ENCODE peak calls at places on chromosomes 3 and 15, in eight cellular contexts. One of them, this sample, is unnamed.

GRCh38 chr15:86317379-86317745 is 237.7 kb downstream of the AGBL1 start:
- DNase-seq in Peyer's patch: no peak
- DNase-seq in A549: no peak
- DNase-seq in heart left ventricle: peak; percentile 18
- DNase-seq in right lobe of liver: no peak
- DNase-seq in esophagus squamous epithelium: no peak
- DNase-seq in adrenal gland: no peak
- DNase-seq in stomach: no peak
- DNase-seq in this sample: peak; percentile 65

GRCh38 chr3:151592287-151592686 is 131.4 kb upstream of the IGSF10 start:
- DNase-seq in Peyer's patch: no peak
- DNase-seq in A549: no peak
- DNase-seq in heart left ventricle: no peak
- DNase-seq in right lobe of liver: no peak
- DNase-seq in esophagus squamous epithelium: no peak
- DNase-seq in adrenal gland: no peak
- DNase-seq in stomach: no peak
- DNase-seq in this sample: no peak

GRCh38 chr3:40593351-40593750 is 68.6 kb downstream of the ZNF621 start:
- DNase-seq in Peyer's patch: no peak
- DNase-seq in A549: no peak
- DNase-seq in heart left ventricle: no peak
- DNase-seq in right lobe of liver: no peak
- DNase-seq in esophagus squamous epithelium: no peak
- DNase-seq in adrenal gland: no peak
- DNase-seq in stomach: no peak
- DNase-seq in this sample: no peak

GRCh38 chr15:57551717-57552677 is 39.7 kb upstream of the MYZAP start:
- DNase-seq in Peyer's patch: no peak
- DNase-seq in A549: peak; percentile 86
- DNase-seq in heart left ventricle: no peak
- DNase-seq in right lobe of liver: no peak
- DNase-seq in esophagus squamous epithelium: no peak
- DNase-seq in adrenal gland: no peak
- DNase-seq in stomach: peak; percentile 68
- DNase-seq in this sample: no peak

GRCh38 chr3:172201990-172202318 is 162.6 kb downstream of the FNDC3B start:
- DNase-seq in Peyer's patch: no peak
- DNase-seq in A549: no peak
- DNase-seq in heart left ventricle: no peak
- DNase-seq in right lobe of liver: no peak
- DNase-seq in esophagus squamous epithelium: no peak
- DNase-seq in adrenal gland: no peak
- DNase-seq in stomach: no peak
- DNase-seq in this sample: no peak

GRCh38 chr3:20236603-20237002 is 50.6 kb upstream of the SGO1 start:
- DNase-seq in Peyer's patch: no peak
- DNase-seq in A549: no peak
- DNase-seq in heart left ventricle: no peak
- DNase-seq in right lobe of liver: no peak
- DNase-seq in esophagus squamous epithelium: no peak
- DNase-seq in adrenal gland: no peak
- DNase-seq in stomach: no peak
- DNase-seq in this sample: no peak

GRCh38 chr15:82832601-82833209 is 23.3 kb downstream of the WHAMM start:
- DNase-seq in Peyer's patch: no peak
- DNase-seq in A549: peak; percentile 56
- DNase-seq in heart left ventricle: no peak
- DNase-seq in right lobe of liver: no peak
- DNase-seq in esophagus squamous epithelium: no peak
- DNase-seq in adrenal gland: peak; percentile 32
- DNase-seq in stomach: no peak
- DNase-seq in this sample: no peak

GRCh38 chr3:6736781-6737180 is 124.1 kb upstream of the GRM7 start:
- DNase-seq in Peyer's patch: no peak
- DNase-seq in A549: no peak
- DNase-seq in heart left ventricle: no peak
- DNase-seq in right lobe of liver: no peak
- DNase-seq in esophagus squamous epithelium: no peak
- DNase-seq in adrenal gland: no peak
- DNase-seq in stomach: no peak
- DNase-seq in this sample: no peak

GRCh38 chr3:16233806-16234205 is 30.9 kb downstream of the DPH3 start:
- DNase-seq in Peyer's patch: no peak
- DNase-seq in A549: no peak
- DNase-seq in heart left ventricle: no peak
- DNase-seq in right lobe of liver: no peak
- DNase-seq in esophagus squamous epithelium: no peak
- DNase-seq in adrenal gland: no peak
- DNase-seq in stomach: no peak
- DNase-seq in this sample: no peak

GRCh38 chr15:43218908-43219706 is 1.7 kb downstream of the EPB42 start:
- DNase-seq in Peyer's patch: no peak
- DNase-seq in A549: peak; percentile 20
- DNase-seq in heart left ventricle: no peak
- DNase-seq in right lobe of liver: no peak
- DNase-seq in esophagus squamous epithelium: no peak
- DNase-seq in adrenal gland: no peak
- DNase-seq in stomach: no peak
- DNase-seq in this sample: no peak

GRCh38 chr3:36695769-36696137 is 68.6 kb downstream of the DCLK3 start:
- DNase-seq in Peyer's patch: no peak
- DNase-seq in A549: no peak
- DNase-seq in heart left ventricle: no peak
- DNase-seq in right lobe of liver: no peak
- DNase-seq in esophagus squamous epithelium: no peak
- DNase-seq in adrenal gland: no peak
- DNase-seq in stomach: no peak
- DNase-seq in this sample: no peak

GRCh38 chr15:70208332-70208731 is 110.6 kb upstream of the TLE3 start:
- DNase-seq in Peyer's patch: peak; percentile 22
- DNase-seq in A549: no peak
- DNase-seq in heart left ventricle: no peak
- DNase-seq in right lobe of liver: no peak
- DNase-seq in esophagus squamous epithelium: no peak
- DNase-seq in adrenal gland: no peak
- DNase-seq in stomach: no peak
- DNase-seq in this sample: no peak

GRCh38 chr3:187889601-187890404 is 144.5 kb upstream of the BCL6 start:
- DNase-seq in Peyer's patch: no peak
- DNase-seq in A549: no peak
- DNase-seq in heart left ventricle: no peak
- DNase-seq in right lobe of liver: peak; percentile 70
- DNase-seq in esophagus squamous epithelium: no peak
- DNase-seq in adrenal gland: peak; percentile 84
- DNase-seq in stomach: no peak
- DNase-seq in this sample: peak; percentile 77

GRCh38 chr15:73712107-73712506 is 27.9 kb downstream of the CD276 start:
- DNase-seq in Peyer's patch: no peak
- DNase-seq in A549: no peak
- DNase-seq in heart left ventricle: no peak
- DNase-seq in right lobe of liver: no peak
- DNase-seq in esophagus squamous epithelium: no peak
- DNase-seq in adrenal gland: no peak
- DNase-seq in stomach: no peak
- DNase-seq in this sample: no peak

GRCh38 chr3:53812434-53812833 is 33.8 kb downstream of the CHDH start:
- DNase-seq in Peyer's patch: no peak
- DNase-seq in A549: no peak
- DNase-seq in heart left ventricle: no peak
- DNase-seq in right lobe of liver: no peak
- DNase-seq in esophagus squamous epithelium: no peak
- DNase-seq in adrenal gland: no peak
- DNase-seq in stomach: no peak
- DNase-seq in this sample: peak; percentile 25

GRCh38 chr3:100954199-100954935 is 38.9 kb downstream of the ABI3BP start:
- DNase-seq in Peyer's patch: no peak
- DNase-seq in A549: no peak
- DNase-seq in heart left ventricle: no peak
- DNase-seq in right lobe of liver: no peak
- DNase-seq in esophagus squamous epithelium: no peak
- DNase-seq in adrenal gland: no peak
- DNase-seq in stomach: no peak
- DNase-seq in this sample: no peak

GRCh38 chr3:100957407-100958100 is 35.7 kb downstream of the ABI3BP start:
- DNase-seq in Peyer's patch: no peak
- DNase-seq in A549: no peak
- DNase-seq in heart left ventricle: no peak
- DNase-seq in right lobe of liver: no peak
- DNase-seq in esophagus squamous epithelium: no peak
- DNase-seq in adrenal gland: no peak
- DNase-seq in stomach: no peak
- DNase-seq in this sample: no peak

GRCh38 chr3:100954990-100955389 is 38.2 kb downstream of the ABI3BP start:
- DNase-seq in Peyer's patch: no peak
- DNase-seq in A549: no peak
- DNase-seq in heart left ventricle: peak; percentile 35
- DNase-seq in right lobe of liver: no peak
- DNase-seq in esophagus squamous epithelium: no peak
- DNase-seq in adrenal gland: peak; percentile 15
- DNase-seq in stomach: no peak
- DNase-seq in this sample: peak; percentile 80

GRCh38 chr3:100956276-100956675 is 36.9 kb downstream of the ABI3BP start:
- DNase-seq in Peyer's patch: no peak
- DNase-seq in A549: no peak
- DNase-seq in heart left ventricle: no peak
- DNase-seq in right lobe of liver: no peak
- DNase-seq in esophagus squamous epithelium: no peak
- DNase-seq in adrenal gland: no peak
- DNase-seq in stomach: no peak
- DNase-seq in this sample: no peak

DNA sequence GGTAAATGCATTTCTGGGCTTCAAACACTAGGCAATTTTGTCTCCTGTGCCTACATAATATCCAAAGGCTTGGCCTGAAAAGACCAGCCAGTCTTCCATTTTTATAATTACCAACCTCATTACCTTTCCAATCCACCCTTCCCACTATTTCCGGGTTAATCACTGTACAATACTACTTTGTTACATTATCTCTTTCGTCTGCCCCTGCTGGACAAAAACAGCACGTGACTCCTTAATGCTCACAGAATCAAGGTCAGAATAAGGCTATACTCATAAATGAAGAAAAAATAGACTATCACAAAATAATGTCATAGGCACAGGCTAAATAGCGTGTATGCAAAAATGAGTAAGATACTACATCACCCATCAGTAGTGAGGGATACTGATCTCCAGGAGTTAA is 40.1 kb downstream of the ABI3BP start:
- DNase-seq in Peyer's patch: no peak
- DNase-seq in A549: no peak
- DNase-seq in heart left ventricle: no peak
- DNase-seq in right lobe of liver: no peak
- DNase-seq in esophagus squamous epithelium: no peak
- DNase-seq in adrenal gland: no peak
- DNase-seq in stomach: no peak
- DNase-seq in this sample: no peak
- TF ChIP-seq CTCF in Peyer's patch: no peak
- TF ChIP-seq CTCF in A549: no peak
- TF ChIP-seq CTCF in heart left ventricle: no peak
- TF ChIP-seq CTCF in right lobe of liver: no peak
- TF ChIP-seq CTCF in esophagus squamous epithelium: no peak
- TF ChIP-seq CTCF in adrenal gland: no peak
- TF ChIP-seq CTCF in stomach: no peak
- TF ChIP-seq CTCF in this sample: no peak

DNA sequence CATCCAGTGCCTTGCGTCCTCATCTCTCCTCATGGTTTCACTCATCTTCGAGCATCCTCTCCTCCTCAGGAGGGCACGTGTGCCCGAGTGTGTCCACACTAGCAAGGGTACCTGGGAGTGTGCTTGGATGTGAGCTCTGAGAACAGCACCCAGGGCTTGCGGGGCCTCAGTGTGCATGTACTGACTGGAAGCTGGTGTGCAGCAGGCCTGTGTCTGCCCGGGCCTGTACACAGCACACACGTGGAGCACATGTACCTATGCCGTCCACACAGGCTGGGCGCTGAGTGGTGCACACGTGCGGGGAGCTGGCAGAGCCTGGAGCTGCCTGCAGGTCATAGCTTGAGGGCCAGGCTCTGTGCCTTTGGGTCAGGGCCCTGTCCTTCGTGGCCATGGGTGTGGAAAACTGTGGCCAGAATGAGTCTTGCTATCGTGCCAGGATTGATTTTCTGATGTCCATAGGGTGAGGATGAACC is 34.9 kb downstream of the TSPAN3 start:
- DNase-seq in Peyer's patch: peak; percentile 51
- DNase-seq in A549: no peak
- DNase-seq in heart left ventricle: no peak
- DNase-seq in right lobe of liver: peak; percentile 50
- DNase-seq in esophagus squamous epithelium: no peak
- DNase-seq in adrenal gland: peak; percentile 27
- DNase-seq in stomach: peak; percentile 17
- DNase-seq in this sample: peak; percentile 49
- TF ChIP-seq POLR2A in Peyer's patch: no peak
- TF ChIP-seq POLR2A in A549: no peak
- TF ChIP-seq POLR2A in heart left ventricle: no peak
- TF ChIP-seq POLR2A in right lobe of liver: no peak
- TF ChIP-seq POLR2A in esophagus squamous epithelium: no peak
- TF ChIP-seq POLR2A in adrenal gland: no peak
- TF ChIP-seq POLR2A in stomach: no peak
- TF ChIP-seq POLR2A in this sample: no peak

GRCh38 chr3:126983653-126984390 is 907 bp downstream of the PLXNA1 start:
- DNase-seq in Peyer's patch: peak; percentile 66
- DNase-seq in A549: no peak
- DNase-seq in heart left ventricle: no peak
- DNase-seq in right lobe of liver: no peak
- DNase-seq in esophagus squamous epithelium: no peak
- DNase-seq in adrenal gland: peak; percentile 43
- DNase-seq in stomach: no peak
- DNase-seq in this sample: no peak

GRCh38 chr3:126982125-126982521 is 792 bp upstream of the PLXNA1 start:
- DNase-seq in Peyer's patch: no peak
- DNase-seq in A549: no peak
- DNase-seq in heart left ventricle: peak; percentile 60
- DNase-seq in right lobe of liver: no peak
- DNase-seq in esophagus squamous epithelium: no peak
- DNase-seq in adrenal gland: peak; percentile 24
- DNase-seq in stomach: no peak
- DNase-seq in this sample: no peak

GRCh38 chr3:126982522-126983175 is at the start of gene PLXNA1:
- DNase-seq in Peyer's patch: peak; percentile 89
- DNase-seq in A549: peak; percentile 81
- DNase-seq in heart left ventricle: peak; percentile 86
- DNase-seq in right lobe of liver: peak; percentile 84
- DNase-seq in esophagus squamous epithelium: peak; percentile 58
- DNase-seq in adrenal gland: peak; percentile 70
- DNase-seq in stomach: peak; percentile 81
- DNase-seq in this sample: peak; percentile 88

GRCh38 chr3:126984391-126985142 is 1.7 kb downstream of the PLXNA1 start:
- DNase-seq in Peyer's patch: no peak
- DNase-seq in A549: no peak
- DNase-seq in heart left ventricle: no peak
- DNase-seq in right lobe of liver: no peak
- DNase-seq in esophagus squamous epithelium: no peak
- DNase-seq in adrenal gland: no peak
- DNase-seq in stomach: no peak
- DNase-seq in this sample: no peak

GRCh38 chr3:126983276-126983652 is 349 bp downstream of the PLXNA1 start:
- DNase-seq in Peyer's patch: no peak
- DNase-seq in A549: no peak
- DNase-seq in heart left ventricle: no peak
- DNase-seq in right lobe of liver: no peak
- DNase-seq in esophagus squamous epithelium: no peak
- DNase-seq in adrenal gland: no peak
- DNase-seq in stomach: no peak
- DNase-seq in this sample: no peak
- H3K4me3 ChIP-seq in Peyer's patch: peak overlapping the region; percentile 60
- H3K4me3 ChIP-seq in A549: peak overlapping the region; percentile 85
- H3K4me3 ChIP-seq in heart left ventricle: peak overlapping the region; percentile 74
- H3K4me3 ChIP-seq in right lobe of liver: peak overlapping the region; percentile 69
- H3K4me3 ChIP-seq in esophagus squamous epithelium: peak overlapping the region; percentile 60
- H3K4me3 ChIP-seq in adrenal gland: peak overlapping the region; percentile 98
- H3K4me3 ChIP-seq in stomach: peak overlapping the region; percentile 86
- H3K4me3 ChIP-seq in this sample: peak overlapping the region; percentile 80

GRCh38 chr3:83928391-83928790 is 1030.4 kb upstream of the CADM2 start:
- DNase-seq in Peyer's patch: no peak
- DNase-seq in A549: peak; percentile 60
- DNase-seq in heart left ventricle: no peak
- DNase-seq in right lobe of liver: no peak
- DNase-seq in esophagus squamous epithelium: no peak
- DNase-seq in adrenal gland: peak; percentile 10
- DNase-seq in stomach: no peak
- DNase-seq in this sample: no peak
- TF ChIP-seq CTCF in Peyer's patch: no peak
- TF ChIP-seq CTCF in A549: peak; percentile 23
- TF ChIP-seq CTCF in heart left ventricle: no peak
- TF ChIP-seq CTCF in right lobe of liver: no peak
- TF ChIP-seq CTCF in esophagus squamous epithelium: no peak
- TF ChIP-seq CTCF in adrenal gland: peak; percentile 12
- TF ChIP-seq CTCF in stomach: no peak
- TF ChIP-seq CTCF in this sample: no peak